ENCODE peak calls at places on chromosomes 13 and 19, in four cellular contexts. U is AG09319, K is HFFc6, M is breast epithelium. V is an unnamed sample.

GRCh38 chr13:79519252-79519651 is 38.3 kb downstream of the NDFIP2 start:
- DNase-seq in U (no peak), M (no peak), K (peak; percentile 30), V (peak; percentile 54)

GRCh38 chr13:30676672-30677071 is 58.7 kb upstream of the ALOX5AP start:
- DNase-seq in K (peak; percentile 27), M (no peak), U (no peak), V (peak; percentile 59)

GRCh38 chr19:36635342-36635741 is 30.2 kb downstream of the ZNF382 start:
- DNase-seq in M (no peak), U (no peak), K (no peak), V (no peak)

GRCh38 chr19:18421371-18421959 is 2.3 kb downstream of the SSBP4 start:
- DNase-seq in U (no peak), K (no peak), M (no peak), V (no peak)

GRCh38 chr19:40687525-40688016 is 2.9 kb downstream of the NUMBL start:
- DNase-seq in K (peak; percentile 59), U (peak; percentile 42), M (no peak), V (peak; percentile 25)

GRCh38 chr13:96091164-96091931 is 1.4 kb downstream of the HS6ST3 start:
- DNase-seq in U (no peak), K (no peak), M (no peak), V (no peak)

GRCh38 chr13:21511841-21512240 is 52.7 kb upstream of the ZDHHC20 start:
- DNase-seq in M (no peak), U (no peak), K (no peak), V (no peak)

GRCh38 chr13:73958657-73959397 is 175.4 kb downstream of the KLF12 start:
- DNase-seq in M (no peak), K (no peak), U (no peak), V (no peak)

GRCh38 chr19:16530540-16531379 is 11.5 kb downstream of the CHERP start:
- DNase-seq in K (no peak), M (no peak), U (no peak), V (no peak)

GRCh38 chr19:19053508-19054314 is 10.1 kb upstream of the SLC25A42 start:
- DNase-seq in M (no peak), U (no peak), K (no peak), V (peak; percentile 32)

GRCh38 chr13:40402931-40403412 is 263.5 kb downstream of the FOXO1 start:
- DNase-seq in K (peak; percentile 45), M (no peak), U (no peak), V (peak; percentile 43)

GRCh38 chr19:35034588-35035382 is 4.5 kb downstream of the SCN1B start:
- DNase-seq in M (no peak), K (no peak), U (no peak), V (no peak)

GRCh38 chr13:24709186-24709913 is 29.1 kb downstream of the ATP12A start:
- DNase-seq in M (no peak), K (no peak), U (no peak), V (no peak)

GRCh38 chr13:44368062-44368591 is 5.5 kb upstream of the SERP2 start:
- DNase-seq in K (peak; percentile 39), M (no peak), U (peak; percentile 78), V (peak; percentile 28)

GRCh38 chr13:79482271-79482970 is 1.5 kb downstream of the NDFIP2 start:
- DNase-seq in K (peak; percentile 33), M (no peak), U (no peak), V (no peak)

GRCh38 chr19:15199652-15200574 is 882 bp downstream of the NOTCH3 start:
- DNase-seq in M (peak; percentile 68), K (no peak), U (no peak), V (no peak)

GRCh38 chr13:42654760-42655159 is 80.8 kb downstream of the TNFSF11 start:
- DNase-seq in M (no peak), K (no peak), U (no peak), V (peak; percentile 4)

GRCh38 chr19:13366529-13367143 is 139.6 kb downstream of the CACNA1A start:
- DNase-seq in M (no peak), K (peak; percentile 19), U (no peak), V (peak; percentile 52)

GRCh38 chr19:2602391-2603181 is 99.9 kb downstream of the GNG7 start:
- DNase-seq in M (peak; percentile 85), U (peak; percentile 98), K (peak; percentile 92), V (peak; percentile 78)

GRCh38 chr19:32865326-32865725 is 4.2 kb downstream of the SLC7A9 start:
- DNase-seq in U (no peak), K (no peak), M (no peak), V (no peak)

GRCh38 chr13:112814905-112815585 is 125.2 kb downstream of the ATP11A start:
- DNase-seq in K (peak; percentile 68), M (no peak), U (no peak), V (no peak)

GRCh38 chr13:113001251-113002140 is 32.5 kb downstream of the MCF2L start:
- DNase-seq in K (no peak), U (no peak), M (peak; percentile 67), V (no peak)